ENCODE peak calls at places on chromosomes 12 and 14, in eight cellular contexts. O, F, U, Y, D, N, M and K are unnamed samples.

GRCh38 chr12:115313929-115314328 is 630.0 kb upstream of the TBX3 start:
- DNase-seq in O (no peak), F (no peak), U (no peak), Y (no peak), D (no peak), N (no peak), M (peak), K (no peak)

GRCh38 chr14:61213116-61213720 is 67.9 kb downstream of the TMEM30B start:
- DNase-seq in O (no peak), F (no peak), U (no peak), Y (no peak), D (no peak), N (no peak), M (no peak), K (no peak)

GRCh38 chr12:15151141-15152091 is 69.8 kb downstream of the RERG start:
- DNase-seq in O (no peak), F (no peak), U (no peak), Y (peak), D (no peak), N (no peak), M (no peak), K (no peak)

GRCh38 chr14:98428483-98428994 is 843.5 kb downstream of the BCL11B start:
- DNase-seq in O (no peak), F (no peak), U (no peak), Y (no peak), D (no peak), N (no peak), M (no peak), K (no peak)

GRCh38 chr14:73221945-73222344 is 15.4 kb upstream of the PAPLN start:
- DNase-seq in O (no peak), F (no peak), U (no peak), Y (no peak), D (no peak), N (no peak), M (no peak), K (no peak)

GRCh38 chr12:75784591-75784990 is 247.0 kb downstream of the PHLDA1 start:
- DNase-seq in O (no peak), F (no peak), U (no peak), Y (peak), D (no peak), N (no peak), M (no peak), K (peak)

GRCh38 chr12:132544173-132544468 is 54.2 kb downstream of the FBRSL1 start:
- DNase-seq in O (no peak), F (no peak), U (no peak), Y (no peak), D (no peak), N (no peak), M (no peak), K (no peak)

GRCh38 chr12:62426095-62426488 is 40.5 kb upstream of the MON2 start:
- DNase-seq in O (no peak), F (no peak), U (no peak), Y (no peak), D (no peak), N (peak), M (no peak), K (no peak)

GRCh38 chr14:104966261-104967143 is 11.7 kb downstream of the AHNAK2 start:
- DNase-seq in O (no peak), F (no peak), U (no peak), Y (no peak), D (peak), N (no peak), M (no peak), K (no peak)

GRCh38 chr12:19432309-19433170 is 6.8 kb upstream of the AEBP2 start:
- DNase-seq in O (no peak), F (no peak), U (no peak), Y (no peak), D (no peak), N (no peak), M (no peak), K (no peak)

GRCh38 chr12:91562476-91562875 is 379.9 kb upstream of the DCN start:
- DNase-seq in O (no peak), F (no peak), U (no peak), Y (no peak), D (no peak), N (no peak), M (no peak), K (no peak)